ENCODE peak calls at places on chromosomes 11 and 22, in seven cellular contexts. One of them, this sample, is unnamed.

GRCh38 chr11:117300301-117300700 is 9.2 kb downstream of the BACE1-AS start:
- DNase-seq in sigmoid colon: peak
- DNase-seq in tibial nerve: peak
- DNase-seq in WERI-Rb-1: peak
- DNase-seq in SW 1271: no peak
- DNase-seq in myocyte: peak
- DNase-seq in NCI-H446 treated with DMSO at 0.1 percent for 48 hours: no peak
- DNase-seq in this sample: no peak

GRCh38 chr11:46330887-46331652 is 16.2 kb upstream of the DGKZ start:
- DNase-seq in sigmoid colon: no peak
- DNase-seq in tibial nerve: no peak
- DNase-seq in WERI-Rb-1: no peak
- DNase-seq in SW 1271: no peak
- DNase-seq in myocyte: no peak
- DNase-seq in NCI-H446 treated with DMSO at 0.1 percent for 48 hours: no peak
- DNase-seq in this sample: no peak

GRCh38 chr11:256952-257737 is 20.4 kb downstream of the PSMD13 start:
- DNase-seq in sigmoid colon: no peak
- DNase-seq in tibial nerve: no peak
- DNase-seq in WERI-Rb-1: no peak
- DNase-seq in SW 1271: no peak
- DNase-seq in myocyte: no peak
- DNase-seq in NCI-H446 treated with DMSO at 0.1 percent for 48 hours: no peak
- DNase-seq in this sample: no peak

GRCh38 chr11:44905131-44905866 is 45.4 kb downstream of the TP53I11 start:
- DNase-seq in sigmoid colon: no peak
- DNase-seq in tibial nerve: no peak
- DNase-seq in WERI-Rb-1: no peak
- DNase-seq in SW 1271: no peak
- DNase-seq in myocyte: no peak
- DNase-seq in NCI-H446 treated with DMSO at 0.1 percent for 48 hours: peak
- DNase-seq in this sample: no peak

GRCh38 chr22:20102203-20102780 is 13.6 kb upstream of the RANBP1 start:
- DNase-seq in sigmoid colon: no peak
- DNase-seq in tibial nerve: no peak
- DNase-seq in WERI-Rb-1: no peak
- DNase-seq in SW 1271: no peak
- DNase-seq in myocyte: no peak
- DNase-seq in NCI-H446 treated with DMSO at 0.1 percent for 48 hours: no peak
- DNase-seq in this sample: no peak

GRCh38 chr11:64935634-64936081 is at the start of gene GPHA2:
- DNase-seq in sigmoid colon: no peak
- DNase-seq in tibial nerve: no peak
- DNase-seq in WERI-Rb-1: peak
- DNase-seq in SW 1271: no peak
- DNase-seq in myocyte: peak
- DNase-seq in NCI-H446 treated with DMSO at 0.1 percent for 48 hours: no peak
- DNase-seq in this sample: no peak

GRCh38 chr11:94910281-94910680 is 63.1 kb downstream of the CWC15 start:
- DNase-seq in sigmoid colon: no peak
- DNase-seq in tibial nerve: no peak
- DNase-seq in WERI-Rb-1: no peak
- DNase-seq in SW 1271: no peak
- DNase-seq in myocyte: no peak
- DNase-seq in NCI-H446 treated with DMSO at 0.1 percent for 48 hours: no peak
- DNase-seq in this sample: no peak

GRCh38 chr11:45332486-45332934 is 46.4 kb upstream of the SYT13 start:
- DNase-seq in sigmoid colon: peak
- DNase-seq in tibial nerve: peak
- DNase-seq in WERI-Rb-1: peak
- DNase-seq in SW 1271: no peak
- DNase-seq in myocyte: peak
- DNase-seq in NCI-H446 treated with DMSO at 0.1 percent for 48 hours: peak
- DNase-seq in this sample: no peak

GRCh38 chr22:29702931-29703594 is 16.7 kb upstream of the CABP7 start:
- DNase-seq in sigmoid colon: no peak
- DNase-seq in tibial nerve: no peak
- DNase-seq in WERI-Rb-1: no peak
- DNase-seq in SW 1271: no peak
- DNase-seq in myocyte: no peak
- DNase-seq in NCI-H446 treated with DMSO at 0.1 percent for 48 hours: peak
- DNase-seq in this sample: no peak

GRCh38 chr11:77619576-77620198 is 17.9 kb downstream of the CLNS1A start:
- DNase-seq in sigmoid colon: no peak
- DNase-seq in tibial nerve: peak
- DNase-seq in WERI-Rb-1: no peak
- DNase-seq in SW 1271: no peak
- DNase-seq in myocyte: peak
- DNase-seq in NCI-H446 treated with DMSO at 0.1 percent for 48 hours: no peak
- DNase-seq in this sample: no peak

GRCh38 chr11:119316017-119316728 is 757 bp downstream of the MCAM start:
- DNase-seq in sigmoid colon: peak
- DNase-seq in tibial nerve: no peak
- DNase-seq in WERI-Rb-1: no peak
- DNase-seq in SW 1271: no peak
- DNase-seq in myocyte: peak
- DNase-seq in NCI-H446 treated with DMSO at 0.1 percent for 48 hours: peak
- DNase-seq in this sample: no peak

GRCh38 chr11:3201112-3201581 is 17.5 kb downstream of the MRGPRG start:
- DNase-seq in sigmoid colon: no peak
- DNase-seq in tibial nerve: no peak
- DNase-seq in WERI-Rb-1: no peak
- DNase-seq in SW 1271: no peak
- DNase-seq in myocyte: no peak
- DNase-seq in NCI-H446 treated with DMSO at 0.1 percent for 48 hours: no peak
- DNase-seq in this sample: no peak

GRCh38 chr11:124961972-124962609 is 8.1 kb downstream of the CCDC15 start:
- DNase-seq in sigmoid colon: no peak
- DNase-seq in tibial nerve: peak
- DNase-seq in WERI-Rb-1: no peak
- DNase-seq in SW 1271: no peak
- DNase-seq in myocyte: peak
- DNase-seq in NCI-H446 treated with DMSO at 0.1 percent for 48 hours: peak
- DNase-seq in this sample: no peak

GRCh38 chr11:132586801-132587200 is 945.5 kb downstream of the OPCML start:
- DNase-seq in sigmoid colon: no peak
- DNase-seq in tibial nerve: no peak
- DNase-seq in WERI-Rb-1: no peak
- DNase-seq in SW 1271: no peak
- DNase-seq in myocyte: peak
- DNase-seq in NCI-H446 treated with DMSO at 0.1 percent for 48 hours: no peak
- DNase-seq in this sample: no peak

GRCh38 chr11:130611791-130612251 is 163.4 kb downstream of the ADAMTS15 start:
- DNase-seq in sigmoid colon: no peak
- DNase-seq in tibial nerve: no peak
- DNase-seq in WERI-Rb-1: no peak
- DNase-seq in SW 1271: peak
- DNase-seq in myocyte: peak
- DNase-seq in NCI-H446 treated with DMSO at 0.1 percent for 48 hours: no peak
- DNase-seq in this sample: no peak

GRCh38 chr11:19392321-19392720 is 151.6 kb upstream of the E2F8 start:
- DNase-seq in sigmoid colon: no peak
- DNase-seq in tibial nerve: peak
- DNase-seq in WERI-Rb-1: no peak
- DNase-seq in SW 1271: no peak
- DNase-seq in myocyte: peak
- DNase-seq in NCI-H446 treated with DMSO at 0.1 percent for 48 hours: no peak
- DNase-seq in this sample: no peak

GRCh38 chr11:128689586-128689945 is 4.3 kb upstream of the FLI1 start:
- DNase-seq in sigmoid colon: no peak
- DNase-seq in tibial nerve: no peak
- DNase-seq in WERI-Rb-1: no peak
- DNase-seq in SW 1271: no peak
- DNase-seq in myocyte: no peak
- DNase-seq in NCI-H446 treated with DMSO at 0.1 percent for 48 hours: no peak
- DNase-seq in this sample: no peak

GRCh38 chr11:130852589-130852988 is 63.7 kb downstream of the SNX19 start:
- DNase-seq in sigmoid colon: no peak
- DNase-seq in tibial nerve: no peak
- DNase-seq in WERI-Rb-1: no peak
- DNase-seq in SW 1271: no peak
- DNase-seq in myocyte: no peak
- DNase-seq in NCI-H446 treated with DMSO at 0.1 percent for 48 hours: no peak
- DNase-seq in this sample: no peak

GRCh38 chr11:131886201-131886600 is 515.8 kb downstream of the NTM start:
- DNase-seq in sigmoid colon: no peak
- DNase-seq in tibial nerve: no peak
- DNase-seq in WERI-Rb-1: no peak
- DNase-seq in SW 1271: no peak
- DNase-seq in myocyte: peak
- DNase-seq in NCI-H446 treated with DMSO at 0.1 percent for 48 hours: no peak
- DNase-seq in this sample: no peak

GRCh38 chr22:20549232-20549841 is 41.9 kb downstream of the MED15 start:
- DNase-seq in sigmoid colon: peak
- DNase-seq in tibial nerve: no peak
- DNase-seq in WERI-Rb-1: peak
- DNase-seq in SW 1271: no peak
- DNase-seq in myocyte: peak
- DNase-seq in NCI-H446 treated with DMSO at 0.1 percent for 48 hours: peak
- DNase-seq in this sample: no peak

GRCh38 chr11:73856001-73856663 is 20.5 kb downstream of the COA4 start:
- DNase-seq in sigmoid colon: no peak
- DNase-seq in tibial nerve: no peak
- DNase-seq in WERI-Rb-1: no peak
- DNase-seq in SW 1271: no peak
- DNase-seq in myocyte: no peak
- DNase-seq in NCI-H446 treated with DMSO at 0.1 percent for 48 hours: no peak
- DNase-seq in this sample: no peak

GRCh38 chr22:30033891-30034290 is 46.4 kb upstream of the HORMAD2 start:
- DNase-seq in sigmoid colon: no peak
- DNase-seq in tibial nerve: no peak
- DNase-seq in WERI-Rb-1: no peak
- DNase-seq in SW 1271: no peak
- DNase-seq in myocyte: no peak
- DNase-seq in NCI-H446 treated with DMSO at 0.1 percent for 48 hours: no peak
- DNase-seq in this sample: no peak

GRCh38 chr11:61967924-61968757 is 707 bp upstream of the FTH1 start:
- DNase-seq in sigmoid colon: peak
- DNase-seq in tibial nerve: no peak
- DNase-seq in WERI-Rb-1: peak
- DNase-seq in SW 1271: no peak
- DNase-seq in myocyte: peak
- DNase-seq in NCI-H446 treated with DMSO at 0.1 percent for 48 hours: no peak
- DNase-seq in this sample: peak

GRCh38 chr11:34052608-34053160 is 1.2 kb downstream of the CAPRIN1 start:
- DNase-seq in sigmoid colon: peak
- DNase-seq in tibial nerve: no peak
- DNase-seq in WERI-Rb-1: peak
- DNase-seq in SW 1271: no peak
- DNase-seq in myocyte: peak
- DNase-seq in NCI-H446 treated with DMSO at 0.1 percent for 48 hours: no peak
- DNase-seq in this sample: no peak

GRCh38 chr11:117836077-117836960 is 11.8 kb upstream of the FXYD2 start:
- DNase-seq in sigmoid colon: peak
- DNase-seq in tibial nerve: no peak
- DNase-seq in WERI-Rb-1: no peak
- DNase-seq in SW 1271: no peak
- DNase-seq in myocyte: no peak
- DNase-seq in NCI-H446 treated with DMSO at 0.1 percent for 48 hours: no peak
- DNase-seq in this sample: no peak